ENCODE peak calls at places on chromosomes 16 and 17, in five cellular contexts. V, Y, D, K and A are unnamed samples.

GRCh38 chr16:88651276-88651988 is 579 bp upstream of the CYBA start:
- DNase-seq in D (peak), K (peak), V (peak), Y (peak), A (peak)

GRCh38 chr17:7191571-7192270 is 12.6 kb upstream of the ASGR1 start:
- DNase-seq in Y (peak), V (peak), D (peak), K (peak), A (no peak)

GRCh38 chr17:79393358-79394038 is 217.4 kb downstream of the RBFOX3 start:
- DNase-seq in K (peak), D (peak), Y (peak), V (peak), A (peak)

GRCh38 chr16:58464047-58464915 is 35.7 kb upstream of the NDRG4 start:
- DNase-seq in D (peak), Y (no peak), V (peak), K (no peak), A (peak)

GRCh38 chr17:44121997-44122824 is 1.2 kb downstream of the HDAC5 start:
- DNase-seq in K (no peak), Y (no peak), D (no peak), V (peak), A (no peak)

GRCh38 chr17:8629371-8630226 is 926 bp downstream of the MYH10 start:
- DNase-seq in Y (peak), V (peak), K (peak), D (peak), A (no peak)

GRCh38 chr17:69466905-69467630 is 52.6 kb downstream of the MAP2K6 start:
- DNase-seq in V (peak), K (peak), Y (no peak), D (peak), A (no peak)

GRCh38 chr17:63140255-63140654 is 174.2 kb downstream of the TANC2 start:
- DNase-seq in D (peak), V (no peak), Y (no peak), K (no peak), A (no peak)

GRCh38 chr16:80968386-80969113 is 38.1 kb downstream of the CMC2 start:
- DNase-seq in D (peak), Y (no peak), K (no peak), V (no peak), A (no peak)

GRCh38 chr17:33469911-33470310 is 176.8 kb upstream of the ASIC2 start:
- DNase-seq in V (no peak), Y (no peak), K (no peak), D (peak), A (no peak)

GRCh38 chr16:69150146-69150865 is 17.9 kb downstream of the UTP4 start:
- DNase-seq in K (peak), D (peak), V (peak), Y (peak), A (no peak)

GRCh38 chr17:81652901-81653771 is 3.2 kb downstream of the PDE6G start:
- DNase-seq in Y (peak), K (peak), D (no peak), V (peak), A (no peak)

GRCh38 chr17:78430892-78431691 is 52.6 kb downstream of the PGS1 start:
- DNase-seq in D (peak), V (no peak), K (no peak), Y (no peak), A (peak)

GRCh38 chr16:9256196-9256595 is 164.8 kb downstream of the HAPSTR1 start:
- DNase-seq in V (peak), K (peak), Y (peak), D (no peak), A (no peak)

GRCh38 chr17:75087558-75088453 is at the start of gene SLC16A5:
- DNase-seq in Y (peak), K (peak), V (peak), D (peak), A (peak)

GRCh38 chr17:4678448-4679026 is 25.4 kb downstream of the PELP1 start:
- DNase-seq in K (no peak), V (no peak), Y (no peak), D (peak), A (no peak)

GRCh38 chr16:30142672-30143346 is 19.8 kb upstream of the MAPK3 start:
- DNase-seq in K (peak), Y (peak), V (peak), D (no peak), A (no peak)

GRCh38 chr16:2529061-2529931 is 1.9 kb downstream of the CEMP1 start:
- DNase-seq in Y (no peak), K (no peak), V (peak), D (peak), A (peak)

GRCh38 chr16:83924686-83925085 is 25.8 kb downstream of the MLYCD start:
- DNase-seq in D (no peak), K (no peak), V (no peak), Y (no peak), A (no peak)

GRCh38 chr16:86899757-86900156 is 321.4 kb downstream of the FOXL1 start:
- DNase-seq in D (peak), K (no peak), Y (no peak), V (no peak), A (no peak)

GRCh38 chr17:64777413-64778101 is 115.5 kb upstream of the SMURF2 start:
- DNase-seq in Y (no peak), K (no peak), V (peak), D (peak), A (peak)

GRCh38 chr16:66940236-66940635 is 4.9 kb downstream of the CES2 start:
- DNase-seq in K (no peak), Y (no peak), V (no peak), D (no peak), A (no peak)

GRCh38 chr16:56121156-56121500 is 70.2 kb upstream of the GNAO1 start:
- DNase-seq in V (no peak), K (no peak), Y (no peak), D (no peak), A (no peak)

GRCh38 chr17:3951420-3951819 is 12.8 kb downstream of the ATP2A3 start:
- DNase-seq in V (no peak), Y (no peak), D (no peak), K (no peak), A (no peak)

GRCh38 chr16:87412371-87412995 is 20.3 kb downstream of the MAP1LC3B start:
- DNase-seq in V (peak), Y (no peak), D (no peak), K (no peak), A (peak)

GRCh38 chr17:77846531-77847085 is 111.9 kb upstream of the TNRC6C start:
- DNase-seq in D (no peak), Y (no peak), V (no peak), K (no peak), A (peak)

GRCh38 chr16:66057056-66057455 is 309.4 kb upstream of the CDH5 start:
- DNase-seq in D (peak), V (no peak), K (no peak), Y (no peak), A (no peak)

GRCh38 chr17:27354491-27355081 is 60.7 kb downstream of the WSB1 start:
- DNase-seq in V (no peak), Y (no peak), D (peak), K (no peak), A (no peak)

GRCh38 chr16:72285728-72286127 is 113.8 kb upstream of the PMFBP1 start:
- DNase-seq in D (peak), V (no peak), Y (no peak), K (no peak), A (no peak)

GRCh38 chr17:70138309-70138865 is 30.9 kb upstream of the KCNJ2 start:
- DNase-seq in Y (no peak), K (no peak), D (peak), V (no peak), A (no peak)

GRCh38 chr17:2054740-2055493 is at the start of gene HIC1:
- DNase-seq in Y (peak), V (peak), K (peak), D (peak), A (peak)

GRCh38 chr17:44900894-44901293 is 1.6 kb upstream of the EFTUD2 start:
- DNase-seq in D (peak), V (no peak), Y (no peak), K (no peak), A (no peak)

GRCh38 chr17:45396496-45397205 is 36.0 kb downstream of the ARHGAP27 start:
- DNase-seq in K (peak), Y (no peak), D (no peak), V (no peak), A (no peak)

GRCh38 chr17:42340691-42341127 is 47.5 kb downstream of the STAT3 start:
- DNase-seq in D (peak), Y (no peak), K (no peak), V (no peak), A (no peak)

DNA sequence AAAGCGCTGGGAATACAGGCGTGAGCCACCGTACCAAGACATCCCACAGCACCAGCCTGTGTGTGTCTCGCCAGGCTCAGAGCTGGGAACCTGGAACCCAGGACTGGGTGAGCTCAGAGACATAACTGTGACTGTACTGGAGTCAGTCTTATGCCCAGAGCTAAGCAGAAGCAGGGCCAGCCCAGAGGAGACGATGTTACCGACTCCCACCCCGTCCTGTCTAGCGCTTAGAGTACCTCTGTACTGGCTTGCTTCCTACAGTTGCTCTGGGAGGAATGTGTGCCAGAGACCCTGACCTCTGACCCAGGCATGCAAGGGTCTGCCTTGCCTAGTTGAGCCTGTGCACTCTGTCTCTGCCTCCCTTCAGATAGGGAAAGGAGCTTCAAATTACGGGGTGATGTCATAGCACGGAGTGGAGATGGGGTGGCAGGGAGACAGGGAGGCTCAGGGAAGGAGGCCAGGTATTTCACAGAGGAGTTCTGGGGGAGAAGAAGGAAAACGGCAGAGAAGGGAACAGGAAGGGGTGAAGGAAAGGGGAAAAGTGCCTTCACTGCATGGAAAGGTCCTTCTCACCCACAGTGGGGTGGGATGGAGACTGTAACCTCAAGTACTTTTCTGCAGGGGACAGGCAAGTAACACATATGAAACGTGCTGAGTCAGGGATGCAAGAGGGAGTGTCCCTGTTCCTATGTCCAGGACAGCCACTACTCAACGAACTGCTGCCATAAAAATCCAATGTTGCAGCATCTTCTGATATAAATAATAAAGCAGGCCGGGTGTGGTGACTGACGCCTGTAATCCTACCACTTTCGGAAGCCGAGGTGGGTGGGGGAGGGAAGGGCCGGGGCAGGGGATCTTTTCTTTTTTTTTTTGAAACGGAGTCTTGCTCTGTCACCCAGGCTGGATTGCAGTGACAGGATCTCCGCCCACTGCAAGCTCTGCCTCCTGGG is 5.8 kb upstream of the ARMC5 start:
- DNase-seq in V (peak), D (peak), Y (no peak), K (peak), A (no peak)
- TF ChIP-seq CTCF in V (no peak), D (no peak), Y (no peak), K (no peak), A (no peak)

DNA sequence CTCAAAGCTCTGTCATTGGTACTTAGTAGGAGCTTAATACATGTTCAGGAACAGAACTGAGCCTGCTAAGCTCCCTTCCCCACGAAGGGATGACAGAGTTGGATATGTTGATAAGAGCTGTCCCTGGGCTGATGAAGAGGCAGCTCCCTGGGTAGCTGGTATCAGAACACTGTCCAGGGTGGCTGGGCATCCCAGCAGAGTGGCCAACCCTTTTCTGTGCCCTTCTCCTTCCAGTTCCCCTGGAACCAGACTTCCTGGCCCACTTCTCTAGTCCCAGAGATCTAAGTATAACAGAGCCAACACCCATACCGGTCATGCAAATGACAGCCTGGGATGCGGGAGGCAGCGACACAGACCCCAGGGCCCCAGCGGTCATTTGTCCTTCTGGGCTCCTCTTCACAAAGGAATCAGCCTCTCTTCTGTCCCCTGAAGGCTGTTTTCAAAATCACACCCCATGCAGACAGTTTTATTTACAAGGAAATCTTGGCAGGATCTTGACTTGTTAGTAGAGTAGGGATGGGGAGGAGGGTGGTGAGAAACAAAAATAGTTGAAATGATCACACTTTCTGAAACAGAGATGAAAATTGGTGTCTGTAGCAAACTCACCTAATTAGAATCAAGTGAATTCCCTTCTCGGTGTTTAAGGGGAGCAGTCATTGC is 1.4 kb upstream of the RHBDL3 start:
- DNase-seq in K (no peak), D (peak), Y (no peak), V (peak), A (no peak)
- TF ChIP-seq CTCF in K (peak), D (no peak), Y (no peak), V (peak), A (no peak)

GRCh38 chr17:60423865-60424264 is 1.6 kb downstream of the CHCT1 start:
- DNase-seq in V (peak), K (no peak), Y (no peak), D (no peak), A (no peak)

GRCh38 chr17:60422162-60422665 is at the start of gene CHCT1:
- DNase-seq in D (no peak), V (no peak), K (peak), Y (no peak), A (no peak)

GRCh38 chr17:60425626-60426025 is 3.3 kb downstream of the CHCT1 start:
- DNase-seq in D (no peak), Y (no peak), V (peak), K (no peak), A (no peak)

GRCh38 chr17:60416368-60416925 is 5.8 kb upstream of the CHCT1 start:
- DNase-seq in Y (no peak), V (no peak), K (no peak), D (no peak), A (no peak)

DNA sequence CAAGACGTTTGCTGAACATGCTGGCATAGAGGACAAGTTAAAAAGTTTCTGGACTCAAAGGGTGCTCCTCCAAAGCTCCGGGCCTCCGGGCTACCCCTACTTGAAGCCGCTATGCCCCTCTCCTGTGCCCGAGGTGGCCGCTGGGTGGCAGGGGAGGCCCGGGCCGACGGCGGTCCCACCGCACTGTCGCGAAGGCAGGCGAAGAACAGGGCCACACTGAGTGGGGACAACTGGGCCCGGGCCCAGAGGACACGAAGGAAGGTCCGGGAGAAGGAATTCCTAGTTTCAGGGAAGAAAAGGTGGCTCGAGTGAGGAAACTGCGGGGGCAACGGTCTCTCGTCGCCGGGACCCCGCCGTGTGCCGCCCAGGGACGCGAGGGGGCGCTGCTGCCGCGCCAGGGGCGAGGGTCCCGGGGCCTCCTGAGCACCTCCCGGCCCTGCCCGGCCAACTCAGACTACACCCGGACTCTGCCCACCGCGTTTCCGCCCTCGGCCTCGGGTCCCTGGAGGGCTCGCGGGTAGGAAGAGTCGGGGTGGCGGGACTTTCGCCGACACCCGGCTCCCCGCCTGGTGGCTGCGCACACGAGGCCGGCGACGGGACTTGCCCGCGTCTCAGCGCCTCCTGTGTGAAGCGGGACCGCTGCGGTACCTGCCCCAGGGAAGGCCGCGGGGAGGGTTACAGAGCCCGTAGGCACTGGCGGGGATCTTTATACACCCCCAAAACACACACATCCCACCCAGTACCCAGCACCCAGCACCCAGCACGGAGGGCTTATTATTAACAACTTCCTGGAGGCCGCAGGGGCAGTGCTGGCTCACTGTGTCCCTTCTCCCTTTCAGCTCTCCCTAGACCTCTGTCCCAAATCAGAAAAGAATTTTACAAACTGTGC is 772 bp upstream of the CHCT1 start:
- DNase-seq in K (peak), Y (peak), V (peak), D (peak), A (peak)
- TF ChIP-seq CTCF in K (peak), Y (peak), V (peak), D (peak), A (peak)

DNA sequence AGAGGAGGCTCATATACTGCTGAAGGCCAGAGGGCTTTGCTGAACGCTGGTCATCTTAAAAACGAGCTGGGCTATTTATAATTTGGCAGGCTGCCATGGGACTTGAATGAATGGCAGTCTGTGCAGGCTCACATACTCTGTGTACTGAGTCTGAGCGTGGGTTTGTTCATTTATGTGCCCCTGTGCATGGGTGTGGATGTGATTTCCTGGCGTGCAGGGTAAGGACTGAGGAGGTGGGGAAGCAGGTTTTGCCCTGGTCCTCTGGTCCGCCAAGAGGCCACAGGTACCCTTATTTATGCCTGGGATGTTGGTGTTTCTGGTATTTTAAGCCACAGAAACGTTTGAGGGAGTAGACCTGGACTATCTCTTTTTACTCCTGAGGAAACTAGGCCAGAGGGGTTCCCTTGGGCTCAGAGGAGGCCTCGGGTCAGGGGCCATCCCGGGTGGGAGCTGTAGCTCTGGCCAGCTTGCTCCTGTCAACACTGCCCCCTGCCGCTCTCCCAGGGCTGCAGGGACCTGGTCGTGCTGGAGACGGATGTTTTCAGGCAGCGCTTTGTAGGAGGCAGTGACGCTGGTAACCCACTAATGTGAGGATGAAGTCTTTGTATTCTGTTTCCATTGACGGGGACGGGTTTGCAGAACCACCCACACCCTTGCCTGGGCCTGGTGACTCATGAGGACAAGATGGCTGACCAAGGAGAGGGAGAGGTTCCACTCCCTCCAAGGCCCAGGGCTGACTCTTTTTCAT is 184.4 kb downstream of the MSI2 start:
- DNase-seq in K (peak), Y (peak), V (peak), D (peak), A (no peak)
- TF ChIP-seq CTCF in K (peak), Y (peak), V (peak), D (no peak), A (no peak)